ENCODE peak calls at places on chromosomes 2 and 18, in eight cellular contexts. E is Caco-2, P is mucosa of descending colon, I is kidney, L is BJ, G is A549, S is GM23338, F is neural crest cell. M is an unnamed sample.

GRCh38 chr2:163934134-163934533 is 198.3 kb upstream of the FIGN start:
- DNase-seq in E (no peak), P (no peak), I (no peak), L (no peak), G (no peak), S (no peak), F (no peak), M (no peak)

GRCh38 chr2:230827774-230828271 is 36.9 kb upstream of the ITM2C start:
- DNase-seq in E (no peak), P (no peak), I (no peak), L (no peak), G (no peak), S (peak), F (no peak), M (no peak)

GRCh38 chr2:130352229-130352628 is 3.6 kb upstream of the PTPN18 start:
- DNase-seq in E (no peak), P (no peak), I (no peak), L (no peak), G (no peak), S (no peak), F (no peak), M (no peak)

GRCh38 chr2:11753886-11754704 is 7.7 kb downstream of the LPIN1 start:
- DNase-seq in E (no peak), P (no peak), I (peak), L (no peak), G (peak), S (no peak), F (no peak), M (peak)

GRCh38 chr2:51990684-51991083 is 958.8 kb upstream of the NRXN1 start:
- DNase-seq in E (no peak), P (no peak), I (no peak), L (no peak), G (no peak), S (peak), F (no peak), M (no peak)

GRCh38 chr2:96325038-96325883 is at the start of gene ITPRIPL1:
- DNase-seq in E (peak), P (peak), I (no peak), L (no peak), G (no peak), S (peak), F (peak), M (peak)

GRCh38 chr18:75638223-75638596 is 210.7 kb upstream of the SMIM21 start:
- DNase-seq in E (no peak), P (no peak), I (no peak), L (peak), G (no peak), S (no peak), F (no peak), M (no peak)

GRCh38 chr2:3487931-3488554 is 31.3 kb downstream of the ADI1 start:
- DNase-seq in E (no peak), P (no peak), I (no peak), L (no peak), G (no peak), S (no peak), F (no peak), M (no peak)

GRCh38 chr18:34222396-34223163 is 2.1 kb downstream of the NOL4 start:
- DNase-seq in E (peak), P (peak), I (peak), L (no peak), G (no peak), S (peak), F (peak), M (peak)

GRCh38 chr2:171390941-171391516 is 42.8 kb downstream of the METTL8 start:
- DNase-seq in E (no peak), P (no peak), I (no peak), L (peak), G (peak), S (no peak), F (no peak), M (no peak)

GRCh38 chr2:26564121-26564520 is 77.0 kb downstream of the CIB4 start:
- DNase-seq in E (no peak), P (no peak), I (no peak), L (no peak), G (no peak), S (no peak), F (no peak), M (no peak)

GRCh38 chr18:67104700-67105284 is 411.7 kb downstream of the DSEL start:
- DNase-seq in E (peak), P (no peak), I (no peak), L (no peak), G (peak), S (peak), F (peak), M (peak)

GRCh38 chr18:46293699-46294300 is 189.6 kb downstream of the HAUS1 start:
- DNase-seq in E (peak), P (no peak), I (no peak), L (no peak), G (no peak), S (peak), F (no peak), M (no peak)

GRCh38 chr2:176656055-176656775 is 387.0 kb downstream of the MTX2 start:
- DNase-seq in E (no peak), P (no peak), I (no peak), L (no peak), G (no peak), S (no peak), F (no peak), M (no peak)

GRCh38 chr2:136235451-136236418 is 117.8 kb upstream of the CXCR4 start:
- DNase-seq in E (no peak), P (no peak), I (no peak), L (peak), G (peak), S (no peak), F (no peak), M (no peak)

GRCh38 chr2:168084267-168084781 is 163.1 kb downstream of the STK39 start:
- DNase-seq in E (no peak), P (no peak), I (no peak), L (no peak), G (no peak), S (peak), F (no peak), M (no peak)

GRCh38 chr2:10120158-10120937 is 2.2 kb upstream of the RRM2 start:
- DNase-seq in E (peak), P (peak), I (peak), L (no peak), G (peak), S (peak), F (peak), M (peak)

GRCh38 chr2:216108310-216108966 is 710 bp upstream of the XRCC5 start:
- DNase-seq in E (peak), P (no peak), I (no peak), L (no peak), G (no peak), S (peak), F (peak), M (no peak)

GRCh38 chr18:9731380-9731779 is 23.3 kb downstream of the RAB31 start:
- DNase-seq in E (no peak), P (no peak), I (no peak), L (peak), G (peak), S (no peak), F (no peak), M (no peak)

GRCh38 chr2:44572196-44572900 is 210.6 kb downstream of the CAMKMT start:
- DNase-seq in E (no peak), P (no peak), I (no peak), L (no peak), G (peak), S (no peak), F (no peak), M (no peak)

GRCh38 chr2:60553992-60554648 is 666 bp upstream of the BCL11A start:
- DNase-seq in E (no peak), P (peak), I (peak), L (no peak), G (peak), S (peak), F (no peak), M (peak)

GRCh38 chr2:200373973-200374416 is 67.5 kb downstream of the SPATS2L start:
- DNase-seq in E (no peak), P (no peak), I (no peak), L (no peak), G (no peak), S (no peak), F (no peak), M (peak)

GRCh38 chr2:105597011-105597830 is 147.5 kb upstream of the NCK2 start:
- DNase-seq in E (no peak), P (no peak), I (no peak), L (no peak), G (no peak), S (no peak), F (no peak), M (no peak)

GRCh38 chr2:119205001-119205669 is 18.5 kb upstream of the STEAP3 start:
- DNase-seq in E (no peak), P (no peak), I (no peak), L (no peak), G (no peak), S (no peak), F (no peak), M (no peak)

GRCh38 chr2:234135750-234136221 is 85.3 kb downstream of the SPP2 start:
- DNase-seq in E (peak), P (peak), I (peak), L (no peak), G (peak), S (peak), F (peak), M (peak)

GRCh38 chr2:19687260-19687659 is 214.5 kb downstream of the TTC32 start:
- DNase-seq in E (no peak), P (no peak), I (no peak), L (no peak), G (no peak), S (no peak), F (no peak), M (no peak)

GRCh38 chr18:76493213-76494107 is 1.6 kb downstream of the ZNF516 start:
- DNase-seq in E (peak), P (no peak), I (no peak), L (no peak), G (peak), S (peak), F (peak), M (peak)

GRCh38 chr18:5106730-5107129 is 90.3 kb downstream of the AKAIN1 start:
- DNase-seq in E (no peak), P (no peak), I (no peak), L (no peak), G (peak), S (peak), F (no peak), M (no peak)
- TF ChIP-seq CTCF in E (peak), P (no peak), I (no peak), L (no peak), G (peak), S (peak), F (no peak), M (peak)

DNA sequence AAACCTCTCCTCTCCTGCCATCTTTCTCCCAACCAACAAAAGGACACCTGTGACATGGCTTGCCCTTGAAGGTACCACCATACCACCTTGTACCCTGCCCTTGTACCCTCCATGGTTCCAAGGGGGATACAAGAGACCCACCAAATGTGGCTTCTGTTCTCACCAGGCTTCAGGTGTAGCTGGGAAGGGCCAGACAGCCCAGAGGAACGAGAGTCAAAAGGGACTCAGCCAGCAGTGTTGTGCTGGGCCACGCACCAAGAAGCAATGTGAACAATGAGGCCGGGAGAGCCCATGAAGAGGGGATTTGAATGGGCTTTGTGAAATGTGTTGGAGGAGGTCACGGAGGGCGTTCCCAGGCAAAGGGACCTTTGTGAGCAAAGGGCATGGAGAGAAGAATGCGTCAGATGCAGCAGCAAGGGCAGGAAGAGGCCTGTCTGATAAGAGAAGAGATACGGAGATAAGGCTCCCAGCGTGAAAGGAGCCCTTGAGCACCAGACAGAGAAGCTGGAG is 48.6 kb downstream of the PLB1 start:
- DNase-seq in E (peak), P (no peak), I (no peak), L (no peak), G (no peak), S (no peak), F (peak), M (no peak)
- TF ChIP-seq CTCF in E (no peak), P (no peak), I (no peak), L (no peak), G (no peak), S (no peak), F (no peak), M (no peak)

DNA sequence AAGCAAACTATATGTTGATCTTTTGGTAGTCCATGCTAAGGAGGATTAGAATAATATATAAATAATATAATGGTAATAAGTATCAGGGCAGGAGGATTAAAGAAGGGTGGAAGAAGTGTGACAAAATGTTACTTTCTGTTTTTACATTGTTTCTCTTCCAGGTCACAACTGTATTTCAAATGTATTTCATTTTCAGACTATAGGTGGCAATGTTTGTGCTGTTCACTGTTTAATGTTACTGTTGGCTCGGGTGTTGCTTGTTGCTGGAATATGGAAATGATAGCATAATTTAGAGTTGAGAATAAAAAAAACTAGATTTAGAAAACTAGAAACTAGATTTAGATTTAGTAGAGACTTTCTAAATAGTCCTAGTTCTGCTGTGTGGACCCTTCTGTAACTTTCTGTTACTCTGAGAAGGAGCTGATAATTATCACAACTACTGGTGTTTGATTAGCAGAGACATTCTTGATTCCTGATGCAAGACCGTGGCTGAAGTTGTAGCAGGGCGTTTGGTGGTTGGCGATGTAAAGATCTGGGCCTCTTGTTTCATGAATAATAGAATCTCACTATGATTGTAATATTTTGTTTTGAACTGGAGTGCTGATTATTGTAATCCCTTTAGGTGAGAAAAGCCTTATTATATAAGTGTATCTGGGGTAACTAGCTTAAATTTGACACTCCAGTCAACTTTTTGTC is 7.9 kb downstream of the NEDD4L start:
- DNase-seq in E (no peak), P (no peak), I (no peak), L (no peak), G (no peak), S (no peak), F (no peak), M (peak)
- TF ChIP-seq CTCF in E (peak), P (no peak), I (peak), L (peak), G (peak), S (peak), F (peak), M (peak)

GRCh38 chr18:41899535-41899934 is 55.5 kb upstream of the PIK3C3 start:
- DNase-seq in E (no peak), P (no peak), I (no peak), L (no peak), G (no peak), S (peak), F (no peak), M (no peak)
- TF ChIP-seq CTCF in E (no peak), P (no peak), I (no peak), L (no peak), G (no peak), S (peak), F (no peak), M (no peak)

GRCh38 chr2:43105586-43106562 is 120.5 kb downstream of the ZFP36L2 start:
- DNase-seq in E (peak), P (no peak), I (peak), L (no peak), G (peak), S (peak), F (no peak), M (peak)
- TF ChIP-seq CTCF in E (peak), P (peak), I (peak), L (peak), G (no peak), S (peak), F (peak), M (no peak)

GRCh38 chr2:85538507-85539360 is at the start of gene MAT2A:
- DNase-seq in E (peak), P (peak), I (peak), L (no peak), G (peak), S (peak), F (peak), M (peak)

GRCh38 chr2:85541262-85541661 is 2.3 kb downstream of the MAT2A start:
- DNase-seq in E (no peak), P (no peak), I (no peak), L (no peak), G (no peak), S (no peak), F (no peak), M (no peak)

GRCh38 chr2:85537600-85538506 is 1.1 kb upstream of the MAT2A start:
- DNase-seq in E (peak), P (peak), I (peak), L (no peak), G (peak), S (peak), F (peak), M (peak)

GRCh38 chr2:85540131-85540587 is 1.2 kb downstream of the MAT2A start:
- DNase-seq in E (no peak), P (no peak), I (no peak), L (no peak), G (peak), S (no peak), F (no peak), M (no peak)

GRCh38 chr2:85539361-85540130 is 578 bp downstream of the MAT2A start:
- DNase-seq in E (peak), P (peak), I (peak), L (no peak), G (peak), S (peak), F (peak), M (peak)
- TF ChIP-seq CTCF in E (no peak), P (no peak), I (no peak), L (no peak), G (no peak), S (no peak), F (no peak), M (no peak)

DNA sequence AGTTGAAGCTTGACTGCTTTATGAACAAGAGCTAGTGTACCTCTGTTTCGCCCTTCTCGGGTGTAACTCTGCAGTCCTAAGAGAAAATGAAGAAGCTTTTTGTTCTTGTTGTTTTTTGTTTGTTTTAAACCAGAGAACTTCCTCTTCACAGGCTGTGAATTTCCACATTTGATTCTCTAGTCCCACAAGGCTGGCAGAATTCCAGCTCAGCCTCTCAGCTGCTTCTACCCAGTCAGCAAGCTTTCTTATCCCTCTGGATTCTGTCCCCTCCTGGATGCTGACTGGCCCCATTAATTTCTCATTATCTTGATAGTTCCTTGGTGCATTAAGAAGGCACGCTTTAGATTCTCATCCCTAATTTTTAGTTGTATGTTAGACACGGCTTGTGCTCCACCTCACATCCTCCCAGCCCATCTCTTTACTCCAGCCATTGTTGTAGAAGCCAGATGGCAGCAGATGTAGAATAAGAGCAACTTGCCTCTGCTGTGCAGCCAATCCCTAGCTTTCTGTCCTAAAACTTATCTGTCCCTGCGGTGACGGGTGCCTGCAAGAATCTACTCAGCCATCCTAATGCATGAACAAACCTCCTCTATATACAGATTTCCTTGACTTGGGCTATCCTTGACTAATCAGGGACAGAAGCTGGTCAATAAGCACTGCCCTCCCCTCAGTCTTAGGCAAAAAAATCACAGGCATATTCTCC is 12.4 kb upstream of the RESP18 start:
- DNase-seq in E (no peak), P (no peak), I (no peak), L (no peak), G (no peak), S (no peak), F (no peak), M (no peak)
- TF ChIP-seq CTCF in E (no peak), P (no peak), I (no peak), L (no peak), G (no peak), S (no peak), F (no peak), M (no peak)

GRCh38 chr18:10792181-10792580 is 266.4 kb downstream of the NAPG start:
- DNase-seq in E (no peak), P (no peak), I (no peak), L (no peak), G (no peak), S (no peak), F (no peak), M (no peak)

GRCh38 chr18:10797882-10798281 is 272.1 kb downstream of the NAPG start:
- DNase-seq in E (no peak), P (no peak), I (no peak), L (no peak), G (no peak), S (peak), F (no peak), M (no peak)

GRCh38 chr18:10791141-10791808 is 265.4 kb downstream of the NAPG start:
- DNase-seq in E (no peak), P (no peak), I (no peak), L (no peak), G (no peak), S (no peak), F (no peak), M (no peak)

GRCh38 chr18:10793730-10794370 is 268.0 kb downstream of the NAPG start:
- DNase-seq in E (no peak), P (no peak), I (no peak), L (no peak), G (no peak), S (no peak), F (no peak), M (no peak)

DNA sequence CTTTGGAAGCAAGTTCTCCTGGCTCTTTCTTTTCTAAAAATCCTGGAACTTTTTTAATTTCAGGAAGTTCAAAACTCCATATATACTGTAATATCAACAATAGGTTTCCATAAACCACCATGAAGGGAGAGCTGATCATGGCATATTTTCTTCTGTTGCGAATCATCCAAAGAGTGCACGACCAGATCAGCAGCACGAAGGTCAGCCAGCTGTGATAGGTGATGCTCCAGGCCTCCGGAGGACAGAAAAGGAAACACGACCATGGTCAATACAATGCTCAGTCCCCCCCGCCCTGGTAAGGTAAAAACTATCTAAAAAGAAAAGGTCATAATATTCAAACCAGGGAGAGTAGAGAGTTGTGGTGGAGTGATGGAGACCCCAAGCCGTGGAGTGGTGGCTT is 268.9 kb downstream of the NAPG start:
- DNase-seq in E (no peak), P (no peak), I (no peak), L (no peak), G (no peak), S (no peak), F (no peak), M (no peak)
- TF ChIP-seq CTCF in E (no peak), P (no peak), I (no peak), L (no peak), G (no peak), S (no peak), F (no peak), M (no peak)

DNA sequence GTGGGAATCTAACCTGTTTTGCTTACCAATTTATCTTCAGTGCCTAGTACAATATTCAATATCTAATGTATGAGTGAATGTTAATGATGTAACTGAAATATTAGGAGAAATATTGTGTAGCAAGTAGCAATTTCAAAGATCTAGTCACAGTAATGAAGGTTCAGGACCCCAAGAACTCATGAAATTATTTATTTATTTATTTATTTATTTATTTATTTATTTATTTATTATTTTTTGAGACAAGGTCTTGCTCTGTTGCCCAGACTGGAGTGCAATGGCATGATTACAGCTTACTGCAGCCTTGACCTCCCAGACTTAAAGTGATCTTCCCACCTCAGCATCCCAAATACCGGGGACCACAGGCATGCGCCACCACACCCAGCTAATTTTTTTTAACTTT is 126.9 kb downstream of the KCNJ3 start:
- DNase-seq in E (no peak), P (no peak), I (no peak), L (no peak), G (no peak), S (no peak), F (no peak), M (no peak)
- TF ChIP-seq CTCF in E (no peak), P (no peak), I (no peak), L (no peak), G (no peak), S (no peak), F (no peak), M (no peak)